ENCODE peak calls at places on chromosomes 12 and 14, in six cellular contexts. One of them, this sample, is unnamed.

GRCh38 chr14:63205281-63205575 is 985 bp downstream of the RHOJ start:
- DNase-seq in HCT116: no peak
- DNase-seq in K562: no peak
- DNase-seq in SK-N-SH: no peak
- DNase-seq in HepG2: no peak
- DNase-seq in GM12878: no peak
- DNase-seq in this sample: no peak

GRCh38 chr12:77324763-77325468 is 259.5 kb upstream of the E2F7 start:
- DNase-seq in GM12878: no peak
- DNase-seq in K562: peak
- DNase-seq in HepG2: peak
- DNase-seq in SK-N-SH: peak
- DNase-seq in HCT116: peak
- DNase-seq in this sample: peak

GRCh38 chr14:57066887-57067513 is 201.7 kb downstream of the EXOC5 start:
- DNase-seq in K562: peak
- DNase-seq in HCT116: peak
- DNase-seq in HepG2: peak
- DNase-seq in GM12878: no peak
- DNase-seq in SK-N-SH: peak
- DNase-seq in this sample: no peak

GRCh38 chr14:76771432-76771980 is 10.2 kb downstream of the VASH1 start:
- DNase-seq in SK-N-SH: no peak
- DNase-seq in HepG2: no peak
- DNase-seq in GM12878: no peak
- DNase-seq in K562: no peak
- DNase-seq in HCT116: no peak
- DNase-seq in this sample: no peak

GRCh38 chr12:11500222-11500860 is 105.0 kb upstream of the PRB2 start:
- DNase-seq in HCT116: no peak
- DNase-seq in HepG2: peak
- DNase-seq in SK-N-SH: peak
- DNase-seq in GM12878: no peak
- DNase-seq in K562: peak
- DNase-seq in this sample: peak

GRCh38 chr12:68137278-68137930 is 22.1 kb downstream of the IFNG start:
- DNase-seq in K562: no peak
- DNase-seq in HCT116: no peak
- DNase-seq in HepG2: no peak
- DNase-seq in GM12878: no peak
- DNase-seq in SK-N-SH: no peak
- DNase-seq in this sample: no peak

GRCh38 chr14:92408186-92408585 is 85.2 kb downstream of the SLC24A4 start:
- DNase-seq in HCT116: no peak
- DNase-seq in GM12878: no peak
- DNase-seq in HepG2: no peak
- DNase-seq in SK-N-SH: no peak
- DNase-seq in K562: no peak
- DNase-seq in this sample: no peak

GRCh38 chr14:100019156-100019882 is 45.9 kb upstream of the EVL start:
- DNase-seq in GM12878: no peak
- DNase-seq in HCT116: no peak
- DNase-seq in K562: no peak
- DNase-seq in SK-N-SH: peak
- DNase-seq in HepG2: peak
- DNase-seq in this sample: no peak

GRCh38 chr12:79618848-79619404 is 71.8 kb downstream of the PAWR start:
- DNase-seq in HepG2: no peak
- DNase-seq in GM12878: no peak
- DNase-seq in SK-N-SH: no peak
- DNase-seq in K562: no peak
- DNase-seq in HCT116: no peak
- DNase-seq in this sample: no peak

GRCh38 chr12:104669851-104670337 is 213.1 kb downstream of the CHST11 start:
- DNase-seq in SK-N-SH: no peak
- DNase-seq in HCT116: no peak
- DNase-seq in GM12878: peak
- DNase-seq in HepG2: no peak
- DNase-seq in K562: no peak
- DNase-seq in this sample: peak

GRCh38 chr14:41000350-41000749 is 606.3 kb upstream of the LRFN5 start:
- DNase-seq in GM12878: no peak
- DNase-seq in K562: no peak
- DNase-seq in SK-N-SH: no peak
- DNase-seq in HCT116: no peak
- DNase-seq in HepG2: no peak
- DNase-seq in this sample: no peak

GRCh38 chr12:58537278-58537677 is 383.0 kb downstream of the LRIG3 start:
- DNase-seq in HepG2: peak
- DNase-seq in GM12878: no peak
- DNase-seq in HCT116: no peak
- DNase-seq in K562: no peak
- DNase-seq in SK-N-SH: no peak
- DNase-seq in this sample: peak

GRCh38 chr14:98853063-98853729 is 418.8 kb downstream of the BCL11B start:
- DNase-seq in SK-N-SH: no peak
- DNase-seq in HCT116: no peak
- DNase-seq in K562: no peak
- DNase-seq in HepG2: no peak
- DNase-seq in GM12878: no peak
- DNase-seq in this sample: no peak

GRCh38 chr12:75722714-75723200 is 211.3 kb upstream of the KRR1 start:
- DNase-seq in HCT116: peak
- DNase-seq in HepG2: peak
- DNase-seq in K562: peak
- DNase-seq in GM12878: peak
- DNase-seq in SK-N-SH: no peak
- DNase-seq in this sample: peak

GRCh38 chr12:69880566-69880965 is 55.5 kb downstream of the MYRFL start:
- DNase-seq in HepG2: no peak
- DNase-seq in K562: no peak
- DNase-seq in HCT116: peak
- DNase-seq in GM12878: no peak
- DNase-seq in SK-N-SH: no peak
- DNase-seq in this sample: peak

GRCh38 chr14:59133709-59134108 is 54.8 kb upstream of the DAAM1 start:
- DNase-seq in GM12878: no peak
- DNase-seq in HCT116: no peak
- DNase-seq in SK-N-SH: no peak
- DNase-seq in K562: no peak
- DNase-seq in HepG2: no peak
- DNase-seq in this sample: no peak

GRCh38 chr12:90428881-90429280 is 526.1 kb downstream of the CCER1 start:
- DNase-seq in GM12878: no peak
- DNase-seq in K562: no peak
- DNase-seq in HepG2: no peak
- DNase-seq in HCT116: no peak
- DNase-seq in SK-N-SH: no peak
- DNase-seq in this sample: no peak

GRCh38 chr12:52091869-52092268 is 12.4 kb downstream of the SMIM41 start:
- DNase-seq in GM12878: no peak
- DNase-seq in HepG2: no peak
- DNase-seq in K562: peak
- DNase-seq in HCT116: peak
- DNase-seq in SK-N-SH: peak
- DNase-seq in this sample: peak

GRCh38 chr12:3158851-3159465 is 81.8 kb downstream of the TSPAN9 start:
- DNase-seq in HepG2: no peak
- DNase-seq in K562: no peak
- DNase-seq in SK-N-SH: no peak
- DNase-seq in HCT116: no peak
- DNase-seq in GM12878: no peak
- DNase-seq in this sample: no peak

GRCh38 chr14:101113108-101113612 is 209.6 kb upstream of the RTL1 start:
- DNase-seq in GM12878: no peak
- DNase-seq in K562: no peak
- DNase-seq in SK-N-SH: no peak
- DNase-seq in HepG2: no peak
- DNase-seq in HCT116: no peak
- DNase-seq in this sample: no peak

GRCh38 chr14:101109981-101110728 is 206.6 kb upstream of the RTL1 start:
- DNase-seq in K562: no peak
- DNase-seq in GM12878: no peak
- DNase-seq in HepG2: no peak
- DNase-seq in HCT116: no peak
- DNase-seq in SK-N-SH: peak
- DNase-seq in this sample: no peak

GRCh38 chr14:101112351-101113107 is 209.0 kb upstream of the RTL1 start:
- DNase-seq in HCT116: no peak
- DNase-seq in HepG2: no peak
- DNase-seq in GM12878: no peak
- DNase-seq in SK-N-SH: peak
- DNase-seq in K562: no peak
- DNase-seq in this sample: no peak

GRCh38 chr14:101110729-101111619 is 207.5 kb upstream of the RTL1 start:
- DNase-seq in GM12878: no peak
- DNase-seq in HepG2: no peak
- DNase-seq in K562: no peak
- DNase-seq in SK-N-SH: peak
- DNase-seq in HCT116: no peak
- DNase-seq in this sample: no peak

GRCh38 chr14:101111620-101112290 is 208.2 kb upstream of the RTL1 start:
- DNase-seq in HepG2: no peak
- DNase-seq in HCT116: no peak
- DNase-seq in SK-N-SH: peak
- DNase-seq in K562: no peak
- DNase-seq in GM12878: no peak
- DNase-seq in this sample: no peak
- TF ChIP-seq JUND in HepG2: no peak
- TF ChIP-seq JUND in HCT116: no peak
- TF ChIP-seq JUND in SK-N-SH: no peak
- TF ChIP-seq JUND in K562: no peak
- TF ChIP-seq JUND in GM12878: no peak
- TF ChIP-seq JUND in this sample: no peak

DNA sequence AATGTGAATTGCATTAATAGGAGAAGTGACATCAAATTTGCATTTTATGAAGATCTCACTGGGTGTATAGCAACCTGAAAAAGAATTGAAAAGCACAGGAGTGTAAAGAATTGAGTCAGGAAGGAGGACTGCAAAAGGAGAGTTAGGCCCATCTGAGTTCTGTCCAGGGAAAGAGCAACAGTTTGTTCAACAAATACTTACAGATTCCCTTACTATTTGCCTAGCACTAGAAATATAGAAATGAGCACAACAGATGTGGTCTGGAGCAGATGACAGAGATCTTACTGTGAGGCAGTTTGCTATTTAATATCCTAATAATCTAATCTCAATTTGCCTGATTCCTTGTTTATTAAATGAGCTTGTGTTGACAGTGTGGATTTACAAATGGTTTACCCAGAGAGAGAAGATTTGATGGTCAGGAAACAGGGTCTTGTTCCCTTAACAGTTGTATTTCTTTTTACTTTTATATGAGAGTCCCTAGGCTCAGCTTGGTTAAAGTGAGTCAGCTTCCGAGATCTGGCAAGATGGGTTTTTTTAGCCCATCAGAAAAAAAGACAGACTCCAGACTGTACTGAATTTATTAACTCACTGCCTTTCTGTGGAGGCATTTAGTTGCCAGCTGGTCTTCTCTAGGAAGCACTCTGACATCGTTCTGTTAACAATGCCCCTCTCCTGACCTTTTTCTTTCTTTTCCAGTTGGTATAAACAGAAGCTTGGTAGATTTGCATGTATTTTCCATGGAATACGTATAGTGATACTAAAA is 229.7 kb downstream of the TTC6 start:
- DNase-seq in HepG2: no peak
- DNase-seq in SK-N-SH: no peak
- DNase-seq in K562: no peak
- DNase-seq in GM12878: no peak
- DNase-seq in HCT116: no peak
- DNase-seq in this sample: no peak
- TF ChIP-seq JUND in HepG2: no peak
- TF ChIP-seq JUND in SK-N-SH: no peak
- TF ChIP-seq JUND in K562: no peak
- TF ChIP-seq JUND in GM12878: no peak
- TF ChIP-seq JUND in HCT116: no peak
- TF ChIP-seq JUND in this sample: no peak

GRCh38 chr14:104516906-104517305 is 62.7 kb upstream of the C14orf180 start:
- DNase-seq in SK-N-SH: no peak
- DNase-seq in HCT116: no peak
- DNase-seq in K562: no peak
- DNase-seq in GM12878: no peak
- DNase-seq in HepG2: no peak
- DNase-seq in this sample: no peak

GRCh38 chr14:104514156-104514848 is 65.3 kb upstream of the C14orf180 start:
- DNase-seq in HCT116: no peak
- DNase-seq in K562: no peak
- DNase-seq in HepG2: no peak
- DNase-seq in SK-N-SH: no peak
- DNase-seq in GM12878: no peak
- DNase-seq in this sample: no peak

GRCh38 chr14:104513641-104514046 is 65.9 kb upstream of the C14orf180 start:
- DNase-seq in GM12878: no peak
- DNase-seq in K562: no peak
- DNase-seq in SK-N-SH: no peak
- DNase-seq in HepG2: no peak
- DNase-seq in HCT116: no peak
- DNase-seq in this sample: no peak

GRCh38 chr14:104515811-104516780 is 63.5 kb upstream of the C14orf180 start:
- DNase-seq in SK-N-SH: no peak
- DNase-seq in GM12878: no peak
- DNase-seq in K562: no peak
- DNase-seq in HCT116: no peak
- DNase-seq in HepG2: no peak
- DNase-seq in this sample: no peak

DNA sequence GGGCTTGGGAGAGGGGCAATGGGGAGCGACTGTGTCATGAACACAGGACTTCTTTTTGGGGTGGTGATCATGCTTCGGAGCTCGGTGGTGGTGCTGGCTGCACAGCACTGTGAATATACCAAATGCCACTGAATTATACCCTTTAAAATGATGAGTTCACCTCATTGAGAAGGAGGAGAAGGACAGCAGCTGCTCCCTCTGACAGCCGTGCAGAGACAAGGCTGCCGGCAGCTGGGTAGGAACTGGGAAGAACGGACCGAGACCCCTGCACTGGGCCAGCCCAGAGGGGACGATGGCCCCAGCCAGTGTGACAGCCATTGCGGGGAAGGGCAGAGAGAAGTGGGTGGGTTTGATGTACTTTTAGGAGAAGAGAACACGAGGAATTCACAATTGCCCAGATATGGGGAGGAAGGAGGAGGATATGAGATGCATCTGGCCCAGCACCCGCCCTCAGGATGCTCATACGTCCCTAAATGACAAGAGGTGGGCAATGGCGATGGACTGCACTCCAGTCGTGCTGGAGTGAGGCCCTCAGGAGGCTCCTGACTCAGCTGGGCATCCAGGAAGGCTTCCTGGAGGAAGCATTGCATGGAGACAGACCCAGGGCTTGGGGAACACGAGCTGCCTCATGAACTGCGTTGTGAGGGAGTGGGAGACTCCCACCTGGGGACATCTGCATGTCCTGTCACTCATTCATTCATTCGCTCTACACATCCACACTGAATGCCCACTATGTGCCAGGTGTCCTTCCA is 64.3 kb upstream of the C14orf180 start:
- DNase-seq in HepG2: no peak
- DNase-seq in HCT116: no peak
- DNase-seq in K562: no peak
- DNase-seq in SK-N-SH: no peak
- DNase-seq in GM12878: no peak
- DNase-seq in this sample: no peak
- TF ChIP-seq JUND in HepG2: no peak
- TF ChIP-seq JUND in HCT116: no peak
- TF ChIP-seq JUND in K562: no peak
- TF ChIP-seq JUND in SK-N-SH: no peak
- TF ChIP-seq JUND in GM12878: no peak
- TF ChIP-seq JUND in this sample: no peak

GRCh38 chr14:55533960-55534359 is 46.0 kb upstream of the KTN1 start:
- DNase-seq in HepG2: no peak
- DNase-seq in K562: no peak
- DNase-seq in SK-N-SH: no peak
- DNase-seq in HCT116: no peak
- DNase-seq in GM12878: no peak
- DNase-seq in this sample: peak
- TF ChIP-seq JUND in HepG2: no peak
- TF ChIP-seq JUND in K562: no peak
- TF ChIP-seq JUND in SK-N-SH: no peak
- TF ChIP-seq JUND in HCT116: no peak
- TF ChIP-seq JUND in GM12878: no peak
- TF ChIP-seq JUND in this sample: no peak

This sample was measured in T47D.